ENCODE peak calls at places on chromosomes 6 and 20, in ten cellular contexts. One of them, this sample, is unnamed.

GRCh38 chr20:19098806-19099578 is 113.5 kb upstream of the SLC24A3 start:
- DNase-seq in fibroblast of villous mesenchyme: no peak
- DNase-seq in ovary: no peak
- DNase-seq in mucosa of descending colon: peak
- DNase-seq in brain microvascular endothelial cell: no peak
- DNase-seq in testis: no peak
- DNase-seq in IMR-90: no peak
- DNase-seq in bronchial epithelial cell: no peak
- DNase-seq in right lobe of liver: peak
- DNase-seq in left ventricle myocardium inferior: no peak
- DNase-seq in this sample: no peak

GRCh38 chr6:136076496-136076895 is 173.6 kb downstream of the MTFR2 start:
- DNase-seq in left ventricle myocardium inferior: no peak
- DNase-seq in IMR-90: peak
- DNase-seq in fibroblast of villous mesenchyme: no peak
- DNase-seq in right lobe of liver: no peak
- DNase-seq in mucosa of descending colon: no peak
- DNase-seq in bronchial epithelial cell: no peak
- DNase-seq in brain microvascular endothelial cell: no peak
- DNase-seq in testis: no peak
- DNase-seq in ovary: no peak
- DNase-seq in this sample: no peak

GRCh38 chr6:163490826-163491577 is 76.5 kb downstream of the QKI start:
- DNase-seq in left ventricle myocardium inferior: peak
- DNase-seq in brain microvascular endothelial cell: peak
- DNase-seq in mucosa of descending colon: peak
- DNase-seq in fibroblast of villous mesenchyme: peak
- DNase-seq in ovary: peak
- DNase-seq in bronchial epithelial cell: peak
- DNase-seq in right lobe of liver: peak
- DNase-seq in IMR-90: peak
- DNase-seq in testis: peak
- DNase-seq in this sample: no peak

GRCh38 chr6:41371461-41371991 is 36.1 kb downstream of the NCR2 start:
- DNase-seq in left ventricle myocardium inferior: peak
- DNase-seq in brain microvascular endothelial cell: peak
- DNase-seq in bronchial epithelial cell: no peak
- DNase-seq in right lobe of liver: no peak
- DNase-seq in IMR-90: peak
- DNase-seq in testis: peak
- DNase-seq in fibroblast of villous mesenchyme: peak
- DNase-seq in mucosa of descending colon: peak
- DNase-seq in ovary: peak
- DNase-seq in this sample: no peak

GRCh38 chr6:158654498-158654897 is 4.6 kb downstream of the SYTL3 start:
- DNase-seq in brain microvascular endothelial cell: peak
- DNase-seq in right lobe of liver: peak
- DNase-seq in testis: peak
- DNase-seq in fibroblast of villous mesenchyme: peak
- DNase-seq in left ventricle myocardium inferior: peak
- DNase-seq in ovary: peak
- DNase-seq in IMR-90: peak
- DNase-seq in bronchial epithelial cell: no peak
- DNase-seq in mucosa of descending colon: peak
- DNase-seq in this sample: no peak

GRCh38 chr6:85482206-85483040 is 32.5 kb downstream of the NT5E start:
- DNase-seq in mucosa of descending colon: no peak
- DNase-seq in brain microvascular endothelial cell: no peak
- DNase-seq in fibroblast of villous mesenchyme: peak
- DNase-seq in left ventricle myocardium inferior: no peak
- DNase-seq in IMR-90: no peak
- DNase-seq in right lobe of liver: no peak
- DNase-seq in ovary: no peak
- DNase-seq in testis: no peak
- DNase-seq in bronchial epithelial cell: no peak
- DNase-seq in this sample: peak

GRCh38 chr6:80742481-80742880 is 636.0 kb downstream of the BCKDHB start:
- DNase-seq in testis: peak
- DNase-seq in bronchial epithelial cell: peak
- DNase-seq in brain microvascular endothelial cell: peak
- DNase-seq in fibroblast of villous mesenchyme: peak
- DNase-seq in left ventricle myocardium inferior: no peak
- DNase-seq in right lobe of liver: no peak
- DNase-seq in mucosa of descending colon: peak
- DNase-seq in ovary: no peak
- DNase-seq in IMR-90: peak
- DNase-seq in this sample: no peak

GRCh38 chr6:73074175-73074574 is 151.1 kb downstream of the KHDC1L start:
- DNase-seq in right lobe of liver: no peak
- DNase-seq in left ventricle myocardium inferior: no peak
- DNase-seq in testis: no peak
- DNase-seq in mucosa of descending colon: no peak
- DNase-seq in brain microvascular endothelial cell: peak
- DNase-seq in bronchial epithelial cell: peak
- DNase-seq in ovary: no peak
- DNase-seq in fibroblast of villous mesenchyme: no peak
- DNase-seq in IMR-90: peak
- DNase-seq in this sample: no peak

GRCh38 chr6:2078888-2079287 is 166.5 kb downstream of the GMDS start:
- DNase-seq in left ventricle myocardium inferior: no peak
- DNase-seq in mucosa of descending colon: no peak
- DNase-seq in bronchial epithelial cell: no peak
- DNase-seq in IMR-90: no peak
- DNase-seq in ovary: no peak
- DNase-seq in fibroblast of villous mesenchyme: no peak
- DNase-seq in brain microvascular endothelial cell: no peak
- DNase-seq in right lobe of liver: no peak
- DNase-seq in testis: no peak
- DNase-seq in this sample: no peak

GRCh38 chr6:20789162-20789561 is 254.9 kb downstream of the CDKAL1 start:
- DNase-seq in IMR-90: peak
- DNase-seq in brain microvascular endothelial cell: no peak
- DNase-seq in testis: no peak
- DNase-seq in right lobe of liver: no peak
- DNase-seq in fibroblast of villous mesenchyme: peak
- DNase-seq in mucosa of descending colon: no peak
- DNase-seq in left ventricle myocardium inferior: no peak
- DNase-seq in bronchial epithelial cell: peak
- DNase-seq in ovary: no peak
- DNase-seq in this sample: peak

GRCh38 chr6:156379946-156380707 is 397.1 kb upstream of the ARID1B start:
- DNase-seq in brain microvascular endothelial cell: peak
- DNase-seq in bronchial epithelial cell: no peak
- DNase-seq in left ventricle myocardium inferior: no peak
- DNase-seq in ovary: no peak
- DNase-seq in right lobe of liver: no peak
- DNase-seq in mucosa of descending colon: no peak
- DNase-seq in IMR-90: peak
- DNase-seq in testis: no peak
- DNase-seq in fibroblast of villous mesenchyme: peak
- DNase-seq in this sample: no peak

DNA sequence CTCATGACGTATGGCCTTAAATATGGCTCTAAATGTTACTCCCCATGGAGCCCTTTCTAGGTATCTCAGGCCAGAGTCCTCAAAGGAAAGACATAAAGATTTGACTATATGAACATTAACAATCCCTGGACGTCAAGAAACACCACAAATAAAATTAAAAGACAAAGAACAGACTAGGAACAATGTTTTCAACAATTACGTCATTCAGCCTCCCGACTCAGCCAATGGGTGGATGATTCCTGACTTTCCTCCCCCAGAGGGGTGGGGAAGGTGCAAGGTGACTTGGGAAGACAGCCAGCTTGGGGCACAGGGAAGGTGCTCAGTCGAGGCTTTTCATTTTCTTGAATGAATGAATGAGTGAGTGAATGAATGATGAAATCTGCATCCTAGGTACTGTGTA is 157.4 kb downstream of the TFAP2C start:
- DNase-seq in mucosa of descending colon: no peak
- DNase-seq in IMR-90: no peak
- DNase-seq in bronchial epithelial cell: no peak
- DNase-seq in ovary: no peak
- DNase-seq in brain microvascular endothelial cell: no peak
- DNase-seq in left ventricle myocardium inferior: no peak
- DNase-seq in testis: no peak
- DNase-seq in fibroblast of villous mesenchyme: no peak
- DNase-seq in right lobe of liver: no peak
- DNase-seq in this sample: no peak
- TF ChIP-seq CTCF in mucosa of descending colon: no peak
- TF ChIP-seq CTCF in IMR-90: no peak
- TF ChIP-seq CTCF in bronchial epithelial cell: no peak
- TF ChIP-seq CTCF in ovary: no peak
- TF ChIP-seq CTCF in brain microvascular endothelial cell: no peak
- TF ChIP-seq CTCF in left ventricle myocardium inferior: no peak
- TF ChIP-seq CTCF in testis: no peak
- TF ChIP-seq CTCF in fibroblast of villous mesenchyme: no peak
- TF ChIP-seq CTCF in right lobe of liver: no peak
- TF ChIP-seq CTCF in this sample: no peak

DNA sequence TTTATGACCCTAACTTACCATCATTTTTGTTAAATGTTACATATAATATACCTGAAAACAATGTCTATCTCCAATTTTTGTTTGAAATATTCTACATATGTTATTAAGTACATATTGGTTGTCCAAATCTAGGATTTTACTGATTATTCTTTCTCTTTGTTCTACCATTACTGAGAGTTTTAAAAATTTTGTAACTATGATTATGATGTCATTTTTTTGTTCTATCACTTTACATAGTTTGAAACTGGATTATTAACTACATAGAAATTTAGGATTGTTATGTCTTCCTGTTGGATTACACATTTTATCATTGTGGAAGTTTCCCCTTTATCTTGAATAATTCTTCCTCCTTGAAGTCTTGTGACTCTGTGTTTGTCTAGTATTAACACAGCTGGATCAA is 41.2 kb downstream of the LINC00237 start:
- DNase-seq in right lobe of liver: no peak
- DNase-seq in mucosa of descending colon: no peak
- DNase-seq in IMR-90: no peak
- DNase-seq in bronchial epithelial cell: no peak
- DNase-seq in testis: no peak
- DNase-seq in left ventricle myocardium inferior: no peak
- DNase-seq in brain microvascular endothelial cell: no peak
- DNase-seq in ovary: no peak
- DNase-seq in fibroblast of villous mesenchyme: no peak
- DNase-seq in this sample: no peak
- TF ChIP-seq CTCF in right lobe of liver: no peak
- TF ChIP-seq CTCF in mucosa of descending colon: no peak
- TF ChIP-seq CTCF in IMR-90: no peak
- TF ChIP-seq CTCF in bronchial epithelial cell: no peak
- TF ChIP-seq CTCF in testis: no peak
- TF ChIP-seq CTCF in left ventricle myocardium inferior: no peak
- TF ChIP-seq CTCF in brain microvascular endothelial cell: no peak
- TF ChIP-seq CTCF in ovary: no peak
- TF ChIP-seq CTCF in fibroblast of villous mesenchyme: no peak
- TF ChIP-seq CTCF in this sample: no peak

GRCh38 chr20:23143986-23144695 is 58.0 kb upstream of the CD93 start:
- DNase-seq in right lobe of liver: peak
- DNase-seq in brain microvascular endothelial cell: no peak
- DNase-seq in mucosa of descending colon: no peak
- DNase-seq in fibroblast of villous mesenchyme: no peak
- DNase-seq in ovary: peak
- DNase-seq in testis: no peak
- DNase-seq in bronchial epithelial cell: peak
- DNase-seq in left ventricle myocardium inferior: no peak
- DNase-seq in IMR-90: no peak
- DNase-seq in this sample: no peak

GRCh38 chr20:23141450-23142161 is 55.5 kb upstream of the CD93 start:
- DNase-seq in IMR-90: no peak
- DNase-seq in left ventricle myocardium inferior: no peak
- DNase-seq in mucosa of descending colon: no peak
- DNase-seq in brain microvascular endothelial cell: no peak
- DNase-seq in fibroblast of villous mesenchyme: no peak
- DNase-seq in right lobe of liver: no peak
- DNase-seq in bronchial epithelial cell: no peak
- DNase-seq in ovary: peak
- DNase-seq in testis: peak
- DNase-seq in this sample: no peak

GRCh38 chr20:23142162-23143050 is 56.3 kb upstream of the CD93 start:
- DNase-seq in fibroblast of villous mesenchyme: no peak
- DNase-seq in IMR-90: no peak
- DNase-seq in ovary: no peak
- DNase-seq in right lobe of liver: no peak
- DNase-seq in testis: no peak
- DNase-seq in left ventricle myocardium inferior: no peak
- DNase-seq in bronchial epithelial cell: peak
- DNase-seq in mucosa of descending colon: no peak
- DNase-seq in brain microvascular endothelial cell: no peak
- DNase-seq in this sample: no peak

GRCh38 chr20:23144856-23145255 is 58.7 kb upstream of the CD93 start:
- DNase-seq in bronchial epithelial cell: no peak
- DNase-seq in fibroblast of villous mesenchyme: no peak
- DNase-seq in brain microvascular endothelial cell: no peak
- DNase-seq in testis: no peak
- DNase-seq in ovary: peak
- DNase-seq in mucosa of descending colon: no peak
- DNase-seq in IMR-90: no peak
- DNase-seq in left ventricle myocardium inferior: no peak
- DNase-seq in right lobe of liver: no peak
- DNase-seq in this sample: no peak

DNA sequence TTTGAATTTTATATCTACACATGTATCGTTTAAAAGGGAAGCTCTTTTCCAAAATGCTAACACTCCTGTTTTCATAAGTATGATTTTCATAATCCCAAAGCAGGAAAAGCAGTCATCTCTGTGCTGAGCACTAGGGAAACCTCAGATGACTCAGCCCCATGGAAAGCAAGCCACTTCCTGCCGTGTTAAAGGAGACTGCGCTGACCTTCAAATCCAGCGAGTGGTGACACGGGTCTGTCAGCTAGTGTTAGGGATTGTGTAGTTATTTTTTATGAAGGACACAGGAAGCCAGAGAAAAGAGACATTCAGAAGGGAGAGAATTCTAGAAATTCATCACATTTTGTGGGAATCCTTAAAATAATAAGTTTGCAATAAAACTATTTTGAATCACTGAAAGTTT is 57.0 kb upstream of the CD93 start:
- DNase-seq in testis: peak
- DNase-seq in fibroblast of villous mesenchyme: peak
- DNase-seq in mucosa of descending colon: peak
- DNase-seq in IMR-90: peak
- DNase-seq in left ventricle myocardium inferior: no peak
- DNase-seq in brain microvascular endothelial cell: peak
- DNase-seq in bronchial epithelial cell: peak
- DNase-seq in right lobe of liver: peak
- DNase-seq in ovary: no peak
- DNase-seq in this sample: no peak
- TF ChIP-seq CTCF in testis: no peak
- TF ChIP-seq CTCF in fibroblast of villous mesenchyme: no peak
- TF ChIP-seq CTCF in mucosa of descending colon: no peak
- TF ChIP-seq CTCF in IMR-90: no peak
- TF ChIP-seq CTCF in left ventricle myocardium inferior: no peak
- TF ChIP-seq CTCF in brain microvascular endothelial cell: no peak
- TF ChIP-seq CTCF in bronchial epithelial cell: no peak
- TF ChIP-seq CTCF in right lobe of liver: no peak
- TF ChIP-seq CTCF in ovary: no peak
- TF ChIP-seq CTCF in this sample: no peak

DNA sequence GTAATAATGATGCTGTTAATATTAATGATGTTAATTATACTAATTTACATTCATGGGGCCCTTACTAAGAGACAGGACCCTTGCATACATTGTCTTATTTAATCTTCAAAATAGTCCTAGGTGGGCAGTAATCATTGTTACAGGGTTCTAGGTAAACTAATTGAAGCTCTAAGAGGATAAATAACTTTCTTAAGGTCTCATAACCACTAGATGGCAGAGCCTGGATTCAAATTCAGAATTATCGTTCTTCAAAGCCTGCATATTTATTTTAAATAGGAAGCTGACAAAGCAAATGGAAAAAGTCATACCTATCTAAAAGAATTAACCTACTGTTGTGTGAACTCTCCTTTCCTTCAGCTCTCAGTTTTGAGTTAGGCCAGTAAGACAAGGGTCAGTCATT is 23.5 kb downstream of the PTCHD4 start:
- DNase-seq in brain microvascular endothelial cell: no peak
- DNase-seq in ovary: no peak
- DNase-seq in testis: no peak
- DNase-seq in mucosa of descending colon: no peak
- DNase-seq in IMR-90: peak
- DNase-seq in bronchial epithelial cell: peak
- DNase-seq in fibroblast of villous mesenchyme: peak
- DNase-seq in left ventricle myocardium inferior: no peak
- DNase-seq in right lobe of liver: no peak
- DNase-seq in this sample: no peak
- TF ChIP-seq CTCF in brain microvascular endothelial cell: peak
- TF ChIP-seq CTCF in ovary: no peak
- TF ChIP-seq CTCF in testis: no peak
- TF ChIP-seq CTCF in mucosa of descending colon: no peak
- TF ChIP-seq CTCF in IMR-90: peak
- TF ChIP-seq CTCF in bronchial epithelial cell: peak
- TF ChIP-seq CTCF in fibroblast of villous mesenchyme: peak
- TF ChIP-seq CTCF in left ventricle myocardium inferior: peak
- TF ChIP-seq CTCF in right lobe of liver: no peak
- TF ChIP-seq CTCF in this sample: peak